ENCODE peak calls at places on chromosome 2, in four cellular contexts. One of them, this sample, is unnamed.

GRCh38 chr2:218671077-218671653 is 637 bp downstream of the RNF25 start:
- DNase-seq in fibroblast of the aortic adventitia: peak; percentile 11
- DNase-seq in AG10803: peak; percentile 12
- DNase-seq in RWPE2: no peak
- DNase-seq in this sample: peak; percentile 46

GRCh38 chr2:184006998-184007397 is 591.3 kb upstream of the ZNF804A start:
- DNase-seq in fibroblast of the aortic adventitia: no peak
- DNase-seq in AG10803: no peak
- DNase-seq in RWPE2: no peak
- DNase-seq in this sample: no peak

GRCh38 chr2:108268001-108268400 is 20.7 kb upstream of the SULT1C2 start:
- DNase-seq in fibroblast of the aortic adventitia: peak; percentile 86
- DNase-seq in AG10803: peak; percentile 58
- DNase-seq in RWPE2: no peak
- DNase-seq in this sample: no peak

GRCh38 chr2:1607971-1608688 is 136.2 kb downstream of the PXDN start:
- DNase-seq in fibroblast of the aortic adventitia: no peak
- DNase-seq in AG10803: no peak
- DNase-seq in RWPE2: no peak
- DNase-seq in this sample: peak; percentile 62

GRCh38 chr2:42545714-42546390 is 22.6 kb upstream of the MTA3 start:
- DNase-seq in fibroblast of the aortic adventitia: no peak
- DNase-seq in AG10803: no peak
- DNase-seq in RWPE2: no peak
- DNase-seq in this sample: no peak

GRCh38 chr2:44016282-44016681 is 20.5 kb upstream of the LRPPRC start:
- DNase-seq in fibroblast of the aortic adventitia: peak; percentile 51
- DNase-seq in AG10803: peak; percentile 37
- DNase-seq in RWPE2: no peak
- DNase-seq in this sample: peak; percentile 57

GRCh38 chr2:69143726-69144360 is 130.9 kb downstream of the ANTXR1 start:
- DNase-seq in fibroblast of the aortic adventitia: no peak
- DNase-seq in AG10803: peak; percentile 36
- DNase-seq in RWPE2: no peak
- DNase-seq in this sample: no peak

GRCh38 chr2:98454500-98455235 is 10.0 kb downstream of the INPP4A start:
- DNase-seq in fibroblast of the aortic adventitia: no peak
- DNase-seq in AG10803: no peak
- DNase-seq in RWPE2: no peak
- DNase-seq in this sample: peak; percentile 43

GRCh38 chr2:96203130-96204028 is 5.2 kb downstream of the STARD7 start:
- DNase-seq in fibroblast of the aortic adventitia: no peak
- DNase-seq in AG10803: no peak
- DNase-seq in RWPE2: no peak
- DNase-seq in this sample: no peak

GRCh38 chr2:158651358-158652057 is 143.6 kb upstream of the DAPL1 start:
- DNase-seq in fibroblast of the aortic adventitia: no peak
- DNase-seq in AG10803: no peak
- DNase-seq in RWPE2: no peak
- DNase-seq in this sample: no peak

GRCh38 chr2:54840559-54840958 is 117.1 kb downstream of the EML6 start:
- DNase-seq in fibroblast of the aortic adventitia: no peak
- DNase-seq in AG10803: no peak
- DNase-seq in RWPE2: no peak
- DNase-seq in this sample: no peak

GRCh38 chr2:65937379-65938160 is 497.4 kb upstream of the MEIS1 start:
- DNase-seq in fibroblast of the aortic adventitia: no peak
- DNase-seq in AG10803: peak; percentile 2
- DNase-seq in RWPE2: no peak
- DNase-seq in this sample: no peak

GRCh38 chr2:133635115-133635514 is 66.9 kb upstream of the NCKAP5 start:
- DNase-seq in fibroblast of the aortic adventitia: no peak
- DNase-seq in AG10803: no peak
- DNase-seq in RWPE2: no peak
- DNase-seq in this sample: no peak

GRCh38 chr2:120669121-120669952 is 66.3 kb upstream of the GLI2 start:
- DNase-seq in fibroblast of the aortic adventitia: peak; percentile 17
- DNase-seq in AG10803: peak; percentile 35
- DNase-seq in RWPE2: no peak
- DNase-seq in this sample: peak; percentile 77

GRCh38 chr2:203061346-203061745 is 46.7 kb downstream of the NBEAL1 start:
- DNase-seq in fibroblast of the aortic adventitia: peak; percentile 49
- DNase-seq in AG10803: peak; percentile 63
- DNase-seq in RWPE2: no peak
- DNase-seq in this sample: peak; percentile 61

GRCh38 chr2:9858730-9859068 is 15.4 kb downstream of the TAF1B start:
- DNase-seq in fibroblast of the aortic adventitia: no peak
- DNase-seq in AG10803: no peak
- DNase-seq in RWPE2: no peak
- DNase-seq in this sample: no peak

GRCh38 chr2:138485019-138485418 is 16.6 kb upstream of the SPOPL start:
- DNase-seq in fibroblast of the aortic adventitia: no peak
- DNase-seq in AG10803: no peak
- DNase-seq in RWPE2: no peak
- DNase-seq in this sample: peak; percentile 40

GRCh38 chr2:29749041-29749440 is 172.3 kb downstream of the ALK start:
- DNase-seq in fibroblast of the aortic adventitia: no peak
- DNase-seq in AG10803: no peak
- DNase-seq in RWPE2: no peak
- DNase-seq in this sample: no peak

GRCh38 chr2:127672341-127673303 is 2.7 kb downstream of the LIMS2 start:
- DNase-seq in fibroblast of the aortic adventitia: no peak
- DNase-seq in AG10803: no peak
- DNase-seq in RWPE2: no peak
- DNase-seq in this sample: no peak

GRCh38 chr2:183592271-183592670 is 468.0 kb downstream of the NUP35 start:
- DNase-seq in fibroblast of the aortic adventitia: no peak
- DNase-seq in AG10803: no peak
- DNase-seq in RWPE2: no peak
- DNase-seq in this sample: no peak

GRCh38 chr2:26001743-26002341 is 19.5 kb upstream of the KIF3C start:
- DNase-seq in fibroblast of the aortic adventitia: peak; percentile 91
- DNase-seq in AG10803: peak; percentile 59
- DNase-seq in RWPE2: no peak
- DNase-seq in this sample: peak; percentile 18

GRCh38 chr2:210474776-210475175 is 1.8 kb downstream of the LANCL1 start:
- DNase-seq in fibroblast of the aortic adventitia: no peak
- DNase-seq in AG10803: no peak
- DNase-seq in RWPE2: no peak
- DNase-seq in this sample: no peak

GRCh38 chr2:63539416-63540162 is 48.7 kb downstream of the WDPCP start:
- DNase-seq in fibroblast of the aortic adventitia: no peak
- DNase-seq in AG10803: no peak
- DNase-seq in RWPE2: no peak
- DNase-seq in this sample: no peak

GRCh38 chr2:207854484-207855386 is 85.0 kb upstream of the FZD5 start:
- DNase-seq in fibroblast of the aortic adventitia: peak; percentile 54
- DNase-seq in AG10803: peak; percentile 54
- DNase-seq in RWPE2: no peak
- DNase-seq in this sample: no peak

GRCh38 chr2:241736111-241736510 is 1.7 kb downstream of the D2HGDH start:
- DNase-seq in fibroblast of the aortic adventitia: no peak
- DNase-seq in AG10803: no peak
- DNase-seq in RWPE2: no peak
- DNase-seq in this sample: no peak

GRCh38 chr2:67528320-67528719 is 131.2 kb downstream of the ETAA1 start:
- DNase-seq in fibroblast of the aortic adventitia: no peak
- DNase-seq in AG10803: no peak
- DNase-seq in RWPE2: no peak
- DNase-seq in this sample: no peak

GRCh38 chr2:166996465-166996864 is 108.2 kb downstream of the XIRP2 start:
- DNase-seq in fibroblast of the aortic adventitia: no peak
- DNase-seq in AG10803: no peak
- DNase-seq in RWPE2: no peak
- DNase-seq in this sample: no peak

GRCh38 chr2:102112692-102113665 is 29.6 kb upstream of the IL1R1 start:
- DNase-seq in fibroblast of the aortic adventitia: peak; percentile 48
- DNase-seq in AG10803: peak; percentile 69
- DNase-seq in RWPE2: no peak
- DNase-seq in this sample: peak; percentile 68

GRCh38 chr2:126975671-126976655 is 77.3 kb downstream of the TEX51 start:
- DNase-seq in fibroblast of the aortic adventitia: peak; percentile 14
- DNase-seq in AG10803: no peak
- DNase-seq in RWPE2: no peak
- DNase-seq in this sample: peak; percentile 39

GRCh38 chr2:207248702-207249355 is 83.1 kb upstream of the KLF7 start:
- DNase-seq in fibroblast of the aortic adventitia: no peak
- DNase-seq in AG10803: no peak
- DNase-seq in RWPE2: no peak
- DNase-seq in this sample: no peak

GRCh38 chr2:201254331-201254730 is 6.0 kb upstream of the CASP8 start:
- DNase-seq in fibroblast of the aortic adventitia: peak; percentile 88
- DNase-seq in AG10803: peak; percentile 72
- DNase-seq in RWPE2: no peak
- DNase-seq in this sample: peak; percentile 80

GRCh38 chr2:68740184-68740914 is 5.7 kb downstream of the ARHGAP25 start:
- DNase-seq in fibroblast of the aortic adventitia: peak; percentile 21
- DNase-seq in AG10803: no peak
- DNase-seq in RWPE2: no peak
- DNase-seq in this sample: peak; percentile 31

GRCh38 chr2:119158563-119159347 is at the start of gene C1QL2:
- DNase-seq in fibroblast of the aortic adventitia: no peak
- DNase-seq in AG10803: no peak
- DNase-seq in RWPE2: no peak
- DNase-seq in this sample: no peak

DNA sequence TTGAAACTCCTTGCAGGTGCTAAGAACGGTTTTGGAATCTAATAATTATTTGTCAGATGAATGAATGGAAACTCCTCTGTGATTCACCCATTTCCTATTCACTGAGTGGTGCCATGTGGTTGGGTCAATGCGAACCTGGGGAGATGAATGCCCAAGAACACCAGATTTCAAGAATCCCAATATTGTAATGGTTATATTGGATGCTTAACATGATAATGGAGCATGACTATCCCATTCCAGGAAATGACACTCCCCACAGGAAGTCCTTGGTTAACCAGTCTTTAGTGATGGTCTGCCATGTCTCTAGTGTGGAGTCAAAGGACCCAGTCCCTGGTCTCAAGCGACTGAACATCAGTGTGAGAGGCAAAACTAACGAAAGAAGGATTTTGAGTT is 67.9 kb upstream of the ST3GAL5 start:
- DNase-seq in fibroblast of the aortic adventitia: no peak
- DNase-seq in AG10803: no peak
- DNase-seq in RWPE2: no peak
- DNase-seq in this sample: no peak
- H3K4me3 ChIP-seq in fibroblast of the aortic adventitia: no peak overlapping the region
- H3K4me3 ChIP-seq in AG10803: no peak overlapping the region
- H3K4me3 ChIP-seq in RWPE2: no peak overlapping the region
- H3K4me3 ChIP-seq in this sample: no peak overlapping the region

DNA sequence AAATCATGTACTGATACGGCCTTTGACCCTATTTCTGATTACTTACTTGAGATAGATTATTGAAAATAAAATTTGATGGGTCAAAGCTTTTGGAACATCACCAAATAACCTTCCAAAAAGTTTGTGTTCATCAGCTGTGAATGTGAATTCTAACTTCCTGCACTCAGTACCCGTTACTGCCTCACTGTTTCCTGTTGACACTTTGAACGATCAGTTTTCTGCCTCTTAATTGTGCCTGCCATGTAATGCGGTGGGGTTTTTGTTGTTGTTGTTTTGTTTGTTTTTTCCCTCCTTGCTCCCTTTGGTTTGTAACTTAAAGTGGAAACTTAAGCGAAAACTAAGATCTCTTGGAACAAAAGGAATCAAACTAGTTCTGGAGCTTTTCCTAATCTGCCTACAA is 18.9 kb downstream of the ATG16L1 start:
- DNase-seq in fibroblast of the aortic adventitia: no peak
- DNase-seq in AG10803: no peak
- DNase-seq in RWPE2: no peak
- DNase-seq in this sample: no peak
- H3K4me3 ChIP-seq in fibroblast of the aortic adventitia: no peak overlapping the region
- H3K4me3 ChIP-seq in AG10803: no peak overlapping the region
- H3K4me3 ChIP-seq in RWPE2: no peak overlapping the region
- H3K4me3 ChIP-seq in this sample: no peak overlapping the region

GRCh38 chr2:237754182-237754581 is 44.4 kb upstream of the RBM44 start:
- DNase-seq in fibroblast of the aortic adventitia: peak; percentile 54
- DNase-seq in AG10803: no peak
- DNase-seq in RWPE2: no peak
- DNase-seq in this sample: no peak
- H3K4me3 ChIP-seq in fibroblast of the aortic adventitia: no peak overlapping the region
- H3K4me3 ChIP-seq in AG10803: no peak overlapping the region
- H3K4me3 ChIP-seq in RWPE2: no peak overlapping the region
- H3K4me3 ChIP-seq in this sample: no peak overlapping the region

GRCh38 chr2:38037757-38038615 is 38.0 kb downstream of the CYP1B1 start:
- DNase-seq in fibroblast of the aortic adventitia: peak; percentile 76
- DNase-seq in AG10803: peak; percentile 54
- DNase-seq in RWPE2: no peak
- DNase-seq in this sample: peak; percentile 70
- H3K4me3 ChIP-seq in fibroblast of the aortic adventitia: peak overlapping the region; percentile 46
- H3K4me3 ChIP-seq in AG10803: peak overlapping the region; percentile 37
- H3K4me3 ChIP-seq in RWPE2: no peak overlapping the region
- H3K4me3 ChIP-seq in this sample: peak overlapping the region; percentile 1

DNA sequence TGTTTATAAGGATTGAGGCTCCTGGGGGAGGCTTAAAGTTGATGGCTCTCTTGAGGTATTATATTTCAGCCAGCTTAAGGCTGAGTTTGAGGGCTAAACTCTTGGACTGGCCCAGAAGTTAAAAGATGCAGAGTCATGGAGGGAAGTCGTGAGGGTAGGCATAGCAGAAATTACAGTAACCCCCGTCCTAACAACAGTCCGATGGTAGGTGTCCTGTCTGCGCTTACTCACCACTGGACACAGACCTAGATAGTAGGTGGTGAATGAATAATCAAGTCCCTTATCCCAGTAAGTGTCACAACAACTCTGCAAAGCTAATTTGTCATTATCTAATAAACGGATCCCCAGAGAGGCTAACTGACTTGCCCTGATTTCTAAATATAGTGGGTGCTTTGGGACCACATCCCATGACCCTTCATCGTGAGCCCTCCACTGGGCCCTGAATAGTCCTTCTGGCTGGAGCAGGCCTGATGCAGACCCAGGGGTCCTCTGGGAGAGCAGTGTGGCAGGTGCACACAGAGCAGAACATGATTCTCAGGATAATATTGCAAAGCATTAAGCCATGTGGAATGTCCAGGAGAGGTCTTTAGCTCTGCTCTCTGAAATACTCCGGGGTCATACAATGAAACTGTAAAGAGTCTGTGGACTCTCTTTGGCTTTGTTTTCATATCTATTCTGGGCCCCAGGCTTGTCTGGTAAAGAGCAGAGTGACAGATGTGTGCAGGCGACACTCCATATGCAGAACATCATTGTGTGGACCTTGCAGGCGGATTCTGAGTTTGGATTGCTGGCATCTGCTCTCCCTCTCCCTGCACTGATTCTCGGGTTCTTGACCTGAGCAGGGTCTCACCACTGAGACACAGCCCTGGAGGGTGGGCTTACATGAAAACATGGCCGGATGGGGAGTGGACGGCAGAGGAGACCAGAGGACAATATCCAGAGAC is 98.1 kb downstream of the RNF144A start:
- DNase-seq in fibroblast of the aortic adventitia: no peak
- DNase-seq in AG10803: no peak
- DNase-seq in RWPE2: no peak
- DNase-seq in this sample: no peak
- H3K4me3 ChIP-seq in fibroblast of the aortic adventitia: no peak overlapping the region
- H3K4me3 ChIP-seq in AG10803: no peak overlapping the region
- H3K4me3 ChIP-seq in RWPE2: no peak overlapping the region
- H3K4me3 ChIP-seq in this sample: no peak overlapping the region

GRCh38 chr2:64860321-64860751 is 128.9 kb upstream of the SLC1A4 start:
- DNase-seq in fibroblast of the aortic adventitia: no peak
- DNase-seq in AG10803: no peak
- DNase-seq in RWPE2: no peak
- DNase-seq in this sample: no peak
- H3K4me3 ChIP-seq in fibroblast of the aortic adventitia: no peak overlapping the region
- H3K4me3 ChIP-seq in AG10803: peak overlapping the region; percentile 29
- H3K4me3 ChIP-seq in RWPE2: no peak overlapping the region
- H3K4me3 ChIP-seq in this sample: no peak overlapping the region